ENCODE peak calls at places on chromosomes 3 and 15, in eight cellular contexts. One of them, this sample, is unnamed.

GRCh38 chr3:115141018-115141757 is 5.9 kb downstream of the ZBTB20 start:
- DNase-seq in NCI-H1105: no peak
- DNase-seq in activated CD4-positive, CD25-positive, alpha-beta regulatory T cell: no peak
- DNase-seq in GM20000: no peak
- DNase-seq in A549: no peak
- DNase-seq in cardiac fibroblast: no peak
- DNase-seq in H9: no peak
- DNase-seq in Calu3: no peak
- DNase-seq in this sample: no peak

GRCh38 chr3:113035387-113035982 is 44.7 kb downstream of the GTPBP8 start:
- DNase-seq in NCI-H1105: peak
- DNase-seq in activated CD4-positive, CD25-positive, alpha-beta regulatory T cell: no peak
- DNase-seq in GM20000: peak
- DNase-seq in A549: peak
- DNase-seq in cardiac fibroblast: peak
- DNase-seq in H9: peak
- DNase-seq in Calu3: peak
- DNase-seq in this sample: peak

GRCh38 chr15:42091753-42092665 is 2.4 kb downstream of the PLA2G4D start:
- DNase-seq in NCI-H1105: no peak
- DNase-seq in activated CD4-positive, CD25-positive, alpha-beta regulatory T cell: no peak
- DNase-seq in GM20000: no peak
- DNase-seq in A549: no peak
- DNase-seq in cardiac fibroblast: no peak
- DNase-seq in H9: peak
- DNase-seq in Calu3: no peak
- DNase-seq in this sample: no peak

GRCh38 chr3:10780243-10780642 is 35.8 kb upstream of the SLC6A11 start:
- DNase-seq in NCI-H1105: no peak
- DNase-seq in activated CD4-positive, CD25-positive, alpha-beta regulatory T cell: no peak
- DNase-seq in GM20000: no peak
- DNase-seq in A549: no peak
- DNase-seq in cardiac fibroblast: no peak
- DNase-seq in H9: no peak
- DNase-seq in Calu3: no peak
- DNase-seq in this sample: no peak

GRCh38 chr3:46729038-46729437 is 11.4 kb upstream of the PRSS50 start:
- DNase-seq in NCI-H1105: no peak
- DNase-seq in activated CD4-positive, CD25-positive, alpha-beta regulatory T cell: no peak
- DNase-seq in GM20000: no peak
- DNase-seq in A549: no peak
- DNase-seq in cardiac fibroblast: no peak
- DNase-seq in H9: peak
- DNase-seq in Calu3: no peak
- DNase-seq in this sample: no peak

GRCh38 chr3:106823706-106824105 is 553.5 kb upstream of the CCDC54 start:
- DNase-seq in NCI-H1105: no peak
- DNase-seq in activated CD4-positive, CD25-positive, alpha-beta regulatory T cell: no peak
- DNase-seq in GM20000: no peak
- DNase-seq in A549: no peak
- DNase-seq in cardiac fibroblast: no peak
- DNase-seq in H9: no peak
- DNase-seq in Calu3: no peak
- DNase-seq in this sample: no peak

GRCh38 chr3:194204036-194204792 is 68.3 kb downstream of the HES1 start:
- DNase-seq in NCI-H1105: peak
- DNase-seq in activated CD4-positive, CD25-positive, alpha-beta regulatory T cell: no peak
- DNase-seq in GM20000: peak
- DNase-seq in A549: no peak
- DNase-seq in cardiac fibroblast: no peak
- DNase-seq in H9: peak
- DNase-seq in Calu3: peak
- DNase-seq in this sample: no peak

GRCh38 chr15:89197503-89197971 is 23.8 kb downstream of the RLBP1 start:
- DNase-seq in NCI-H1105: peak
- DNase-seq in activated CD4-positive, CD25-positive, alpha-beta regulatory T cell: no peak
- DNase-seq in GM20000: no peak
- DNase-seq in A549: no peak
- DNase-seq in cardiac fibroblast: no peak
- DNase-seq in H9: peak
- DNase-seq in Calu3: peak
- DNase-seq in this sample: peak

GRCh38 chr3:94146455-94146854 is 83.6 kb downstream of the NSUN3 start:
- DNase-seq in NCI-H1105: no peak
- DNase-seq in activated CD4-positive, CD25-positive, alpha-beta regulatory T cell: no peak
- DNase-seq in GM20000: no peak
- DNase-seq in A549: no peak
- DNase-seq in cardiac fibroblast: peak
- DNase-seq in H9: no peak
- DNase-seq in Calu3: no peak
- DNase-seq in this sample: no peak

GRCh38 chr15:81216411-81216810 is 19.7 kb downstream of the IL16 start:
- DNase-seq in NCI-H1105: no peak
- DNase-seq in activated CD4-positive, CD25-positive, alpha-beta regulatory T cell: no peak
- DNase-seq in GM20000: no peak
- DNase-seq in A549: no peak
- DNase-seq in cardiac fibroblast: no peak
- DNase-seq in H9: peak
- DNase-seq in Calu3: no peak
- DNase-seq in this sample: no peak